ENCODE peak calls at places on chromosomes 1 and 21, in five cellular contexts. C, D, H, J and T are unnamed samples.

GRCh38 chr1:33036051-33036525 is 595 bp downstream of the AK2 start:
- DNase-seq in J (no peak), D (no peak), C (no peak), H (no peak), T (no peak)

GRCh38 chr1:200558866-200559459 is 61.6 kb downstream of the KIF14 start:
- DNase-seq in J (no peak), C (peak), D (peak), H (peak), T (peak)

GRCh38 chr1:172719694-172720138 is 60.8 kb downstream of the FASLG start:
- DNase-seq in C (no peak), J (no peak), H (peak), D (no peak), T (peak)

GRCh38 chr1:61626820-61627219 is 98.1 kb downstream of the TM2D1 start:
- DNase-seq in H (no peak), D (no peak), C (no peak), J (no peak), T (no peak)

GRCh38 chr1:9701661-9702060 is 50.1 kb downstream of the PIK3CD start:
- DNase-seq in J (no peak), C (no peak), H (no peak), D (no peak), T (no peak)

GRCh38 chr21:45404726-45405270 is at the start of gene COL18A1:
- DNase-seq in D (no peak), J (peak), C (no peak), H (no peak), T (peak)

GRCh38 chr1:220157738-220158137 is 63.8 kb downstream of the IARS2 start:
- DNase-seq in H (no peak), J (no peak), D (no peak), C (no peak), T (no peak)

GRCh38 chr1:40839943-40840335 is 22.2 kb downstream of the CITED4 start:
- DNase-seq in J (no peak), D (no peak), C (no peak), H (no peak), T (no peak)

GRCh38 chr1:21517660-21518480 is 8.6 kb downstream of the ALPL start:
- DNase-seq in H (no peak), D (no peak), J (no peak), C (no peak), T (no peak)

GRCh38 chr1:164834641-164835040 is 275.7 kb downstream of the PBX1 start:
- DNase-seq in C (no peak), D (no peak), J (no peak), H (no peak), T (no peak)

GRCh38 chr1:23553896-23554480 is 5.3 kb downstream of the ID3 start:
- DNase-seq in J (no peak), C (no peak), H (no peak), D (no peak), T (no peak)

GRCh38 chr1:108615544-108615943 is 45.3 kb downstream of the HENMT1 start:
- DNase-seq in J (no peak), D (no peak), C (no peak), H (no peak), T (no peak)

GRCh38 chr1:78146137-78146822 is 100.5 kb downstream of the GIPC2 start:
- DNase-seq in C (no peak), D (no peak), H (no peak), J (no peak), T (no peak)

GRCh38 chr1:38092256-38092655 is 45.7 kb upstream of the POU3F1 start:
- DNase-seq in J (no peak), D (no peak), C (no peak), H (no peak), T (no peak)

GRCh38 chr1:40612345-40612831 is 53.1 kb downstream of the RIMS3 start:
- DNase-seq in H (no peak), J (no peak), D (peak), C (no peak), T (peak)

GRCh38 chr1:113488576-113489177 is 98.4 kb downstream of the MAGI3 start:
- DNase-seq in J (no peak), H (no peak), D (no peak), C (no peak), T (no peak)
- TF ChIP-seq CTCF in J (no peak), H (no peak), D (no peak), C (no peak), T (no peak)

GRCh38 chr1:154183045-154183968 is 8.6 kb downstream of the TPM3 start:
- DNase-seq in J (peak), C (peak), D (peak), H (peak), T (peak)
- TF ChIP-seq CTCF in J (no peak), C (no peak), D (no peak), H (no peak), T (no peak)

GRCh38 chr1:6912507-6912906 is 127.3 kb downstream of the CAMTA1 start:
- DNase-seq in J (no peak), C (no peak), D (no peak), H (no peak), T (no peak)

GRCh38 chr1:6917067-6917466 is 131.8 kb downstream of the CAMTA1 start:
- DNase-seq in C (no peak), H (no peak), D (no peak), J (no peak), T (no peak)

GRCh38 chr1:6915999-6916565 is 130.8 kb downstream of the CAMTA1 start:
- DNase-seq in H (no peak), J (no peak), C (no peak), D (no peak), T (no peak)

GRCh38 chr1:6913086-6913485 is 127.8 kb downstream of the CAMTA1 start:
- DNase-seq in D (no peak), J (no peak), H (no peak), C (no peak), T (no peak)

GRCh38 chr1:6914646-6915178 is 129.5 kb downstream of the CAMTA1 start:
- DNase-seq in J (no peak), D (no peak), C (no peak), H (no peak), T (no peak)
- TF ChIP-seq CTCF in J (no peak), D (no peak), C (no peak), H (no peak), T (no peak)

DNA sequence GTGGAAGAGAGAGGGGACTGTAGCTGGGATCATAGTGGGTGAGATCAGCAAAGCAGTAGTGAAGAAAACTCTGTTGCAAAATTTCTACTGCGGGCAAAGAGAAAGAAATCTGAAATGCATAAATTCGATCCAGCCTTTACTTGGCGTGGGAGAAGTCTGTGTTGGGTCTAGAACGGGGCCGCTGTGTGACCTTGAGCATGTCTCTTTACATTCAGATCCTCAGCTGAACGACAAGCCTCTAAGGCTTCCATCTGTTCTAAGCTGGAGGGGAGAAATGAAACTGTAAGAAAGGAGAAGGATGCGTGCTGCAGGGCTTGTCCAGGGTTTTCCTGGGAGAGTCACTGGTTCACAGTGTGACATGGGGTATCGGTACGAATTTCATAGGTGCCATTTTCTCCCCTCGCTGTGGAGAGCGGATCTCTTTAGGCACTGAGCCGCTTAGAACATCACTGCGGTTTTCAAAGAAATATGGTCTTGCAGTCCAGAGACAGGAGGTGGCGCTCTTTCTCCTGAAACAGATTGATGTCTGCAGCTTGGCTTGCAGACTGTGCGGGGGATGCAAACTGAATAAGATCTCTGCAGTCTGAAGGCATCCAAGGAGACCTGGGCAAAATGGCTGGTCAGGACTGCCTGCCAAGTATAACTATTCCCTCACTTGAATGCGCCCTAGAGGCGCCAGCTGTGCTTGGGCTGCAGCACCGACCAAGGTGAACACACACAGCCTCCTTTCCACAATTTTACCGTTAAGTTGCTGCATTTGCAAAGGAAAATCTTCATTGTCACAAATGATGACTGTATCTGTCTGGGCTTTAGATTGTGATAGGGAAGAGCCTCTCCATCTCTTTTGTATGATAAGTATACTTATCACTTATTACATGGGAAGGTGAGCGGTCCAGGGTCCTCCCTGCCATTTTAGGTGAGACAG is 104.1 kb downstream of the XCL2 start:
- DNase-seq in D (peak), H (peak), J (peak), C (peak), T (peak)
- TF ChIP-seq CTCF in D (peak), H (peak), J (peak), C (peak), T (peak)

GRCh38 chr1:247331526-247332214 is at the start of gene ZNF496:
- DNase-seq in J (peak), H (no peak), D (peak), C (peak), T (peak)
- TF ChIP-seq CTCF in J (no peak), H (no peak), D (no peak), C (no peak), T (peak)

GRCh38 chr1:99726818-99727217 is 39.6 kb downstream of the FRRS1 start:
- DNase-seq in H (no peak), D (no peak), C (no peak), J (no peak), T (no peak)
- TF ChIP-seq CTCF in H (no peak), D (no peak), C (no peak), J (no peak), T (no peak)

DNA sequence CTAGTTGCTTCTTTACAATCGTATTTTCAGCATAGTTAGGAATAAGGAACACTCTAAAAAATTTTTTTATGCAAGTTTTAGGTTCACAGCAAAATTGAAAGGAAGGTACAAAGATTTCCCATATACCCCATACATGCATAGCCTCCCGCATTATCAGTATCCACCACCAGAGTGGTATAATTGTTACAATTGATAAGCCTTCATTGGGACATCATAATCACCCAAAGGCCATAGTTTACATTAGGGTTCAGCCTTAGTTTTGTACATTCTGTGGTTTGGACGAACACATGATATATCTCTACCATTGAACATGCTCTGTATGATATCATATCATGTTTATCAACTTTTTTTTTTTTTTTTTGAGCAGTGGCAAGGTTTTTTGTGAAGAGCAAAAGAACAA is 180.0 kb downstream of the SDCCAG8 start:
- DNase-seq in J (no peak), C (no peak), H (no peak), D (no peak), T (no peak)
- TF ChIP-seq CTCF in J (no peak), C (no peak), H (no peak), D (no peak), T (no peak)

GRCh38 chr1:186620526-186620925 is 59.7 kb downstream of the PTGS2 start:
- DNase-seq in C (no peak), J (no peak), D (no peak), H (no peak), T (no peak)
- TF ChIP-seq CTCF in C (no peak), J (no peak), D (no peak), H (no peak), T (no peak)

GRCh38 chr1:4655674-4656532 is 1.5 kb downstream of the AJAP1 start:
- DNase-seq in D (no peak), J (peak), H (no peak), C (no peak), T (peak)
- TF ChIP-seq CTCF in D (peak), J (peak), H (peak), C (peak), T (peak)

GRCh38 chr1:14897080-14897449 is 256.5 kb upstream of the TMEM51 start:
- DNase-seq in H (no peak), D (no peak), J (no peak), C (no peak), T (no peak)
- TF ChIP-seq CTCF in H (no peak), D (no peak), J (no peak), C (no peak), T (no peak)